ENCODE peak calls at places on chromosomes 7 and 10, in nine cellular contexts. D is aorta; P is fibroblast of lung; J is uterus; L is naive thymus-derived CD4-positive, alpha-beta T cell; B is ovary; O is mucosa of descending colon; W is neuronal stem cell; N is right lobe of liver. R is an unnamed sample.

GRCh38 chr10:131553121-131553520 is 241.6 kb upstream of the TCERG1L start:
- DNase-seq in D (no peak), P (no peak), J (no peak), L (no peak), B (no peak), O (no peak), W (no peak), N (no peak), R (no peak)

GRCh38 chr10:53223846-53224245 is 451.3 kb upstream of the MBL2 start:
- DNase-seq in D (no peak), P (peak; percentile 2), J (no peak), L (no peak), B (no peak), O (no peak), W (peak; percentile 49), N (no peak), R (no peak)

GRCh38 chr7:111587715-111588433 is 25.6 kb upstream of the IMMP2L start:
- DNase-seq in D (no peak), P (peak; percentile 20), J (no peak), L (no peak), B (no peak), O (no peak), W (no peak), N (no peak), R (no peak)

GRCh38 chr7:81710751-81711150 is 59.1 kb downstream of the HGF start:
- DNase-seq in D (no peak), P (no peak), J (no peak), L (no peak), B (no peak), O (no peak), W (no peak), N (no peak), R (no peak)

GRCh38 chr7:95479992-95480624 is 5.6 kb upstream of the ASB4 start:
- DNase-seq in D (no peak), P (no peak), J (no peak), L (no peak), B (no peak), O (no peak), W (no peak), N (no peak), R (no peak)

GRCh38 chr7:105612806-105613205 is 31.5 kb upstream of the EFCAB10 start:
- DNase-seq in D (no peak), P (no peak), J (no peak), L (no peak), B (no peak), O (no peak), W (no peak), N (no peak), R (no peak)

GRCh38 chr10:119494224-119495060 is 48.1 kb downstream of the RGS10 start:
- DNase-seq in D (no peak), P (peak; percentile 71), J (no peak), L (no peak), B (no peak), O (no peak), W (no peak), N (no peak), R (no peak)

GRCh38 chr7:112821345-112821744 is 31.2 kb upstream of the TMEM168 start:
- DNase-seq in D (no peak), P (no peak), J (no peak), L (no peak), B (no peak), O (no peak), W (no peak), N (no peak), R (no peak)

GRCh38 chr10:131736321-131736980 is 164.4 kb upstream of the PPP2R2D start:
- DNase-seq in D (no peak), P (no peak), J (peak; percentile 8), L (no peak), B (no peak), O (no peak), W (no peak), N (no peak), R (peak; percentile 73)

GRCh38 chr7:129646369-129647021 is 35.0 kb downstream of the NRF1 start:
- DNase-seq in D (no peak), P (no peak), J (no peak), L (no peak), B (no peak), O (no peak), W (no peak), N (no peak), R (no peak)

GRCh38 chr7:33809218-33809617 is 96.1 kb upstream of the BMPER start:
- DNase-seq in D (no peak), P (no peak), J (no peak), L (no peak), B (no peak), O (no peak), W (no peak), N (no peak), R (no peak)

GRCh38 chr10:116268976-116269375 is 4.0 kb downstream of the GFRA1 start:
- DNase-seq in D (no peak), P (no peak), J (no peak), L (no peak), B (no peak), O (no peak), W (no peak), N (no peak), R (no peak)

GRCh38 chr7:138979226-138979979 is 1.8 kb downstream of the KIAA1549 start:
- DNase-seq in D (no peak), P (peak; percentile 17), J (no peak), L (peak; percentile 15), B (no peak), O (no peak), W (no peak), N (no peak), R (no peak)

DNA sequence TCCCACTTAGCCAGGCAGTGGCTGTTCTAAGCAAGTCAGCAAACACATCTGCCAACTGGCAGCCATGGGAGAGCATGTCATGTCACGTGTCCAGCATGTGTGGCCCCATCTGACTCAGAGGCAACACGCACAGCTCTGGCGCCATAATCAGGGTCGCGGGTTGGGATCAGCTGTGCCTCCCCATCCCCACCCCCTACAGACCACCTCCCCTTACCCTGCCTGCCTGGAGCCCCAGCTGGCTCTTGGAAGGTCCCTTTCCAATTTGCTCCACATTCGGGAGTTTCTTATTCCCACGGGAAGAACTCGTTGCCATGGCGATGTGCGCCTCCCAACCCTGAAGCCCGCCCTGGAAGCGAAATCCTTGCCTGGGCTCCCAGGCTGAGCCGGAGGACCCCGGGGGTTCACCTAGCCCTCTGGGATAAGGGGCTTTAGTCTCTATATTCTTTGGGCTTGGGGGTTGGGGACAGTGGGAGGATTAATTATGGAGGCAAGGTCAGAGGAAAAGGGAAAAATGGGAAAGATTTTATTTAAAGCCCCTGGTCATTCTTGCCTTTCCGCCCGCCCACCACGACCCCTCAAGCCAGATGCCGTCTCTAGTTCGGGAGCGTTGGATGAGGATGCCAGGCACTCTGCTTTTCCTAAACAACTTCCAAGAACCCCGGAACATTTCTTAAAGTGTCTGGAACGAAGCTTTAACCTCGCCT is 283.7 kb downstream of the ZEB1 start:
- DNase-seq in D (peak; percentile 90), P (peak; percentile 84), J (peak; percentile 90), L (no peak), B (peak; percentile 78), O (peak; percentile 70), W (peak; percentile 53), N (peak; percentile 46), R (peak; percentile 72)
- H3K9me3 ChIP-seq in D (no peaks in the 10 kb centered on the region), P (no peaks in the 10 kb centered on the region), J (no peaks in the 10 kb centered on the region), L (no peaks in the 10 kb centered on the region), B (no peaks in the 10 kb centered on the region), O (no peaks in the 10 kb centered on the region), W (no peaks in the 10 kb centered on the region), N (no peaks in the 10 kb centered on the region), R (no peaks in the 10 kb centered on the region)

GRCh38 chr10:37896436-37896835 is 39.0 kb upstream of the ZNF248 start:
- DNase-seq in D (no peak), P (no peak), J (no peak), L (no peak), B (no peak), O (no peak), W (no peak), N (no peak), R (no peak)

GRCh38 chr10:37895674-37896073 is 38.3 kb upstream of the ZNF248 start:
- DNase-seq in D (no peak), P (no peak), J (no peak), L (no peak), B (no peak), O (no peak), W (no peak), N (no peak), R (no peak)
- H3K9me3 ChIP-seq in D (no peaks in the 10 kb centered on the region), P (no peaks in the 10 kb centered on the region), J (peaks cover 2% of the 10 kb centered on the region), L (peaks cover 18% of the 10 kb centered on the region), B (no peaks in the 10 kb centered on the region), O (peaks cover 54% of the 10 kb centered on the region), W (peaks cover 11% of the 10 kb centered on the region), N (peaks cover 23% of the 10 kb centered on the region), R (peaks cover 64% of the 10 kb centered on the region)

DNA sequence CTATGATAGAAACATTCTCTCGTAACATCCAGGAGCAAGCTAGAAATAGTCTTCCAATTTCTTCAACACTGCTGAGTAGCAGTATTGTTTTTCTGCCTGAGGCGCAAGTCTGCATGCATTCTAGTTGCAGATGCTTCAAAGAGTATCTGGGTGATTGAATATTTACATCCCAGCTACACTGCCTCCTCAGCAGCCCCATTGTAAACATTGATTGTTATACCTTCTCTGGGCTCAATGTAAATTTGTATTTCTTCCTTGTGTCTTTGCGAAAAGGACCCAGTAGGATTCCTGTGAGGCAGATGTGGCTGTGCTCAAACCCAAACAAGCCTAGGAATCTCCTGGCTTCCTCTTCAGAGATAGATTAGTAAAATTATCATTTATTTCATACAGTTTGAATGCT is 320.7 kb downstream of the CDC14C start:
- DNase-seq in D (no peak), P (no peak), J (no peak), L (no peak), B (no peak), O (no peak), W (no peak), N (no peak), R (no peak)
- H3K9me3 ChIP-seq in D (no peaks in the 10 kb centered on the region), P (no peaks in the 10 kb centered on the region), J (no peaks in the 10 kb centered on the region), L (no peaks in the 10 kb centered on the region), B (no peaks in the 10 kb centered on the region), O (no peaks in the 10 kb centered on the region), W (no peaks in the 10 kb centered on the region), N (no peaks in the 10 kb centered on the region), R (no peaks in the 10 kb centered on the region)

DNA sequence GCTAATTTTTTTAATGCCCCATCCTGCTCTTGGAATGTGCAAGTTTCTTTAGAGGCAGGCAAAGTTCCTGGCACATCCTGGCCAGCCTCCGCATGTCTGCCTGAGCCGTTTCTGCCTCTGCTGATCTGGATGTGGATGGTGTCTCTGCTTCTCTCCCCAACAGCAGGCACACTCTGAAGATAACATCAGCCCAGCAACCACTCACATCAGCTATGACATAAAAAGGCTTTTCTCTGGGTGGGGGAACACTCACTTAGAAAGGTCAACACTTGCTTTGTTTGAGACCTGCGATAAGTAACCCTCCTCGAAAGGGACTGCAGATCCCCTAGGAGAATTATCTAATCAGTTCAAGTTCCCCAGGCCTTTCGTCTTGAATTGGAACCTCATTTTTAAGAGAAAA is 142.9 kb downstream of the FGFR2 start:
- DNase-seq in D (no peak), P (no peak), J (no peak), L (no peak), B (no peak), O (no peak), W (no peak), N (no peak), R (no peak)
- H3K9me3 ChIP-seq in D (no peaks in the 10 kb centered on the region), P (no peaks in the 10 kb centered on the region), J (no peaks in the 10 kb centered on the region), L (no peaks in the 10 kb centered on the region), B (no peaks in the 10 kb centered on the region), O (no peaks in the 10 kb centered on the region), W (no peaks in the 10 kb centered on the region), N (no peaks in the 10 kb centered on the region), R (no peaks in the 10 kb centered on the region)

GRCh38 chr7:158135931-158136330 is 451.7 kb downstream of the PTPRN2 start:
- DNase-seq in D (peak; percentile 69), P (no peak), J (no peak), L (no peak), B (no peak), O (no peak), W (no peak), N (no peak), R (peak; percentile 19)
- H3K9me3 ChIP-seq in D (peaks cover 1% of the 10 kb centered on the region), P (no peaks in the 10 kb centered on the region), J (no peaks in the 10 kb centered on the region), L (no peaks in the 10 kb centered on the region), B (no peaks in the 10 kb centered on the region), O (no peaks in the 10 kb centered on the region), W (no peaks in the 10 kb centered on the region), N (no peaks in the 10 kb centered on the region), R (no peaks in the 10 kb centered on the region)

GRCh38 chr7:36314491-36314890 is 75.2 kb upstream of the ANLN start:
- DNase-seq in D (no peak), P (no peak), J (no peak), L (no peak), B (no peak), O (no peak), W (no peak), N (no peak), R (no peak)
- H3K9me3 ChIP-seq in D (no peaks in the 10 kb centered on the region), P (no peaks in the 10 kb centered on the region), J (no peaks in the 10 kb centered on the region), L (no peaks in the 10 kb centered on the region), B (no peaks in the 10 kb centered on the region), O (no peaks in the 10 kb centered on the region), W (no peaks in the 10 kb centered on the region), N (no peaks in the 10 kb centered on the region), R (no peaks in the 10 kb centered on the region)